ENCODE peak calls at places on chromosomes 5 and 9, in eight cellular contexts. D, F, K, E, M, A, P and C are unnamed samples. For H3K4me1, the result is how much of the 10 kb centered on the place peaks cover.

GRCh38 chr5:138725153-138725884 is 27.9 kb upstream of the CTNNA1 start:
- DNase-seq in D (no peak), F (peak), K (peak), E (peak), M (peak), A (peak), P (peak), C (peak)

GRCh38 chr5:138461343-138462125 is 3.7 kb upstream of the EGR1 start:
- DNase-seq in D (no peak), F (peak), K (peak), E (peak), M (peak), A (no peak), P (no peak), C (no peak)

GRCh38 chr5:173781826-173782670 is 106.1 kb upstream of the CPEB4 start:
- DNase-seq in D (peak), F (peak), K (no peak), E (peak), M (peak), A (peak), P (no peak), C (peak)

GRCh38 chr5:64789457-64789856 is 20.7 kb downstream of the CWC27 start:
- DNase-seq in D (no peak), F (peak), K (no peak), E (no peak), M (no peak), A (no peak), P (no peak), C (no peak)

GRCh38 chr9:111743275-111743674 is 51.5 kb downstream of the SHOC1 start:
- DNase-seq in D (no peak), F (peak), K (no peak), E (no peak), M (no peak), A (peak), P (no peak), C (no peak)

GRCh38 chr5:172502969-172503368 is 48.6 kb upstream of the SH3PXD2B start:
- DNase-seq in D (no peak), F (no peak), K (peak), E (no peak), M (peak), A (no peak), P (no peak), C (peak)

GRCh38 chr5:33867236-33867635 is 24.6 kb downstream of the ADAMTS12 start:
- DNase-seq in D (no peak), F (peak), K (no peak), E (no peak), M (no peak), A (no peak), P (no peak), C (no peak)

GRCh38 chr9:128587453-128587852 is 35.1 kb downstream of the SPTAN1 start:
- DNase-seq in D (no peak), F (no peak), K (no peak), E (no peak), M (no peak), A (no peak), P (no peak), C (no peak)

GRCh38 chr9:116662633-116663032 is 24.5 kb upstream of the TRIM32 start:
- DNase-seq in D (no peak), F (peak), K (no peak), E (no peak), M (no peak), A (no peak), P (no peak), C (no peak)

GRCh38 chr9:123954518-123954917 is 24.6 kb upstream of the DENND1A start:
- DNase-seq in D (no peak), F (no peak), K (peak), E (no peak), M (no peak), A (no peak), P (no peak), C (no peak)

GRCh38 chr5:175657593-175658271 is at the start of gene HRH2:
- DNase-seq in D (peak), F (no peak), K (peak), E (peak), M (no peak), A (no peak), P (no peak), C (peak)

GRCh38 chr5:6446042-6446441 is 2.6 kb upstream of the UBE2QL1 start:
- DNase-seq in D (no peak), F (no peak), K (no peak), E (no peak), M (peak), A (no peak), P (no peak), C (no peak)

GRCh38 chr9:69176446-69177135 is 2.5 kb downstream of the TJP2 start:
- DNase-seq in D (no peak), F (no peak), K (no peak), E (no peak), M (no peak), A (no peak), P (no peak), C (no peak)

GRCh38 chr5:123524146-123524545 is 12.2 kb downstream of the CSNK1G3 start:
- DNase-seq in D (no peak), F (no peak), K (no peak), E (no peak), M (no peak), A (no peak), P (no peak), C (no peak)

GRCh38 chr9:38342096-38342495 is 50.4 kb upstream of the ALDH1B1 start:
- DNase-seq in D (no peak), F (no peak), K (no peak), E (no peak), M (peak), A (no peak), P (no peak), C (no peak)

GRCh38 chr9:89721971-89722530 is 117.2 kb downstream of the GADD45G start:
- DNase-seq in D (no peak), F (no peak), K (no peak), E (no peak), M (no peak), A (no peak), P (no peak), C (no peak)

GRCh38 chr5:121350493-121350892 is 501.2 kb upstream of the FTMT start:
- DNase-seq in D (no peak), F (no peak), K (no peak), E (no peak), M (no peak), A (no peak), P (no peak), C (no peak)

GRCh38 chr5:53069626-53070025 is 39.9 kb downstream of the MOCS2 start:
- DNase-seq in D (no peak), F (peak), K (no peak), E (no peak), M (no peak), A (no peak), P (no peak), C (no peak)

GRCh38 chr5:399296-400281 is 43.4 kb upstream of the EXOC3 start:
- DNase-seq in D (peak), F (peak), K (peak), E (peak), M (peak), A (peak), P (peak), C (peak)

GRCh38 chr5:15326932-15327331 is 173.0 kb upstream of the FBXL7 start:
- DNase-seq in D (no peak), F (no peak), K (no peak), E (no peak), M (no peak), A (no peak), P (no peak), C (no peak)

GRCh38 chr9:130327070-130327780 is 61.7 kb downstream of the HMCN2 start:
- DNase-seq in D (no peak), F (no peak), K (peak), E (no peak), M (no peak), A (no peak), P (no peak), C (no peak)

GRCh38 chr5:1552469-1553255 is 28.9 kb upstream of the LPCAT1 start:
- DNase-seq in D (no peak), F (no peak), K (peak), E (no peak), M (peak), A (peak), P (no peak), C (peak)

GRCh38 chr5:101390317-101390908 is 487.3 kb upstream of the ST8SIA4 start:
- DNase-seq in D (no peak), F (peak), K (peak), E (no peak), M (no peak), A (peak), P (no peak), C (peak)

GRCh38 chr9:25948182-25948581 is 269.9 kb upstream of the TUSC1 start:
- DNase-seq in D (no peak), F (no peak), K (no peak), E (no peak), M (no peak), A (no peak), P (no peak), C (no peak)

GRCh38 chr5:114176356-114176755 is 185.5 kb upstream of the KCNN2 start:
- DNase-seq in D (no peak), F (peak), K (no peak), E (no peak), M (no peak), A (no peak), P (no peak), C (no peak)

GRCh38 chr9:97388721-97389238 is 23.1 kb upstream of the TDRD7 start:
- DNase-seq in D (no peak), F (no peak), K (no peak), E (no peak), M (no peak), A (no peak), P (no peak), C (peak)

GRCh38 chr9:35684921-35685320 is 4.8 kb downstream of the TPM2 start:
- DNase-seq in D (no peak), F (no peak), K (no peak), E (no peak), M (no peak), A (no peak), P (no peak), C (no peak)

GRCh38 chr9:137456061-137456863 is 2.9 kb downstream of the NSMF start:
- DNase-seq in D (no peak), F (peak), K (no peak), E (no peak), M (no peak), A (no peak), P (no peak), C (no peak)

GRCh38 chr5:73499187-73499586 is 945 bp downstream of the BTF3 start:
- DNase-seq in D (no peak), F (no peak), K (no peak), E (no peak), M (no peak), A (no peak), P (no peak), C (no peak)

GRCh38 chr9:70811638-70812037 is 309.8 kb downstream of the TRPM3 start:
- DNase-seq in D (no peak), F (no peak), K (no peak), E (no peak), M (no peak), A (no peak), P (no peak), C (no peak)

GRCh38 chr9:114350636-114351396 is 21.1 kb downstream of the ORM2 start:
- DNase-seq in D (no peak), F (no peak), K (no peak), E (no peak), M (no peak), A (no peak), P (no peak), C (no peak)

GRCh38 chr9:88808019-88808656 is 183.1 kb upstream of the S1PR3 start:
- DNase-seq in D (no peak), F (no peak), K (no peak), E (no peak), M (no peak), A (no peak), P (no peak), C (no peak)

DNA sequence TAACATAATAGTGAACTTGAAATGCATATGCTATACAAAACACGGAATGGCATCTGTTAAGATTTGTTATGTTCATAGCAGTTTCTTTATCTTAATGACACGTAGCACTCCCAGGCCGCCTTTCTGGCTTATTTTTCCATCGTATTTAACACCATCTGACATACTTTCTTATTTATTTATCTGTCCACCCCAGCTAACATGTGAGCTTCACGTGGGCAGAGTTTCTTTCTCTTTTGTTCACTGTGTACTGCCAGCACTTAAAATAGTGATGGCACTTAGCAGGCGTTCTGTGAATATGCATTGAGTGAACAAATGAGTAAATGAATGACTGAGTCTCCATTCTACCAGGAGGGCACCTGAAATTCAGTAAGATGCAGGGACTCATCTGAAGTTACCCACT is 29.4 kb upstream of the SYNPO start:
- DNase-seq in D (no peak), F (no peak), K (no peak), E (no peak), M (no peak), A (no peak), P (no peak), C (no peak)
- H3K4me1 ChIP-seq in D (under half), F (under half), K (under half), E (half or more), M (half or more), A (under half), P (under half), C (under half)

GRCh38 chr5:56152437-56152836 is 80.7 kb downstream of the ANKRD55 start:
- DNase-seq in D (no peak), F (no peak), K (no peak), E (no peak), M (no peak), A (no peak), P (no peak), C (no peak)
- TF ChIP-seq CTCF in D (no peak), F (no peak), K (no peak), E (no peak), M (no peak), A (no peak), P (no peak), C (no peak)

GRCh38 chr9:120927125-120928014 is 774 bp upstream of the TRAF1 start:
- DNase-seq in D (no peak), F (no peak), K (no peak), E (no peak), M (no peak), A (no peak), P (no peak), C (no peak)

GRCh38 chr9:120926397-120926928 is at the start of gene TRAF1:
- DNase-seq in D (no peak), F (peak), K (no peak), E (no peak), M (no peak), A (no peak), P (no peak), C (no peak)

GRCh38 chr9:120923620-120924328 is 2.8 kb downstream of the TRAF1 start:
- DNase-seq in D (no peak), F (no peak), K (no peak), E (no peak), M (no peak), A (no peak), P (no peak), C (no peak)

GRCh38 chr9:120924698-120925534 is 1.7 kb downstream of the TRAF1 start:
- DNase-seq in D (no peak), F (peak), K (no peak), E (no peak), M (no peak), A (no peak), P (no peak), C (no peak)

GRCh38 chr9:120925535-120926396 is 830 bp downstream of the TRAF1 start:
- DNase-seq in D (peak), F (peak), K (no peak), E (no peak), M (peak), A (peak), P (no peak), C (no peak)
- H3K4me1 ChIP-seq in D (half or more), F (under half), K (half or more), E (half or more), M (under half), A (under half), P (under half), C (under half)

GRCh38 chr9:2116073-2116472 is 100.9 kb downstream of the SMARCA2 start:
- DNase-seq in D (no peak), F (no peak), K (peak), E (no peak), M (no peak), A (no peak), P (no peak), C (peak)
- TF ChIP-seq CTCF in D (peak), F (peak), K (peak), E (peak), M (no peak), A (peak), P (peak), C (peak)

GRCh38 chr5:10355071-10355889 is 1.8 kb downstream of the MARCHF6 start:
- DNase-seq in D (no peak), F (peak), K (no peak), E (no peak), M (no peak), A (no peak), P (no peak), C (no peak)
- H3K4me1 ChIP-seq in D (under half), F (under half), K (under half), E (half or more), M (half or more), A (under half), P (under half), C (under half)

GRCh38 chr5:137015540-137016116 is 483.5 kb downstream of the SPOCK1 start:
- DNase-seq in D (no peak), F (no peak), K (no peak), E (no peak), M (peak), A (no peak), P (no peak), C (no peak)

GRCh38 chr5:137014731-137015130 is 484.4 kb downstream of the SPOCK1 start:
- DNase-seq in D (no peak), F (no peak), K (no peak), E (no peak), M (no peak), A (no peak), P (no peak), C (no peak)

GRCh38 chr5:137022043-137022442 is 477.1 kb downstream of the SPOCK1 start:
- DNase-seq in D (no peak), F (no peak), K (no peak), E (no peak), M (no peak), A (no peak), P (no peak), C (no peak)

GRCh38 chr5:137019229-137019628 is 479.9 kb downstream of the SPOCK1 start:
- DNase-seq in D (no peak), F (no peak), K (no peak), E (no peak), M (no peak), A (no peak), P (no peak), C (no peak)

DNA sequence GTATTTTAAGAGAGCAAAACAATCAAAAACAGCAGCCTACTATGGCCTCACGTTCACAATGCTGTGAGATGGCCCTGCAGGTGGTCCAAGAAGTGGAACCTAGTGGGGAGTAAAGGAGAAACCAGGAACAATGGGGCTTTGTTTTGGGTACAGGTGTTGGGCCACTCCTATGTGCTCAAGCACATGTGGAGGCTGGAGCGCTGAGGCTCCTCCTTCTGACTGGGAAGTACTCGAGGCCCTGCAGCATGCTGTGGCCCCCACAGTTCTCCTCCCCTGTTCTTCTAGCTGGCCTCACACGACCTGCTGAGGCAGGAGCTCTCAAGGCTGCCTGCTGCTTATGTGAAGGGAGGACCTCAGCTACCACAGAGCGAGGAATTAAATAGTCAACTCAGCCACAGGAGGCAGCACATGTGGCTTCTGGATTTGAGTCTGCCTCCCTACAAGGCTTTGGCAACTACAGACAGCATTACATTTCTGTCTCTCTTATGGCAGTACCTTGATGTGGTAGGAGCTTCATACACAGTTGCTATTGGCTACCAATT is 482.3 kb downstream of the SPOCK1 start:
- DNase-seq in D (no peak), F (no peak), K (peak), E (no peak), M (peak), A (no peak), P (no peak), C (no peak)
- TF ChIP-seq CTCF in D (no peak), F (no peak), K (peak), E (no peak), M (no peak), A (no peak), P (peak), C (no peak)